ENCODE peak calls at places on chromosomes 13 and 19, in six cellular contexts. G, E, Y, I, R and Z are unnamed samples.

GRCh38 chr19:37928527-37929286 is 21.7 kb downstream of the SIPA1L3 start:
- DNase-seq in G (no peak), E (no peak), Y (no peak), I (no peak), R (no peak), Z (peak)

GRCh38 chr19:16433986-16434385 is 37.8 kb downstream of the EPS15L1 start:
- DNase-seq in G (no peak), E (no peak), Y (no peak), I (no peak), R (no peak), Z (no peak)

GRCh38 chr19:7494416-7495098 is 5.7 kb upstream of the PEX11G start:
- DNase-seq in G (no peak), E (peak), Y (peak), I (peak), R (no peak), Z (no peak)

GRCh38 chr13:67635754-67636153 is 405.6 kb upstream of the PCDH9 start:
- DNase-seq in G (no peak), E (no peak), Y (no peak), I (no peak), R (no peak), Z (no peak)

GRCh38 chr13:72151241-72151640 is 284.2 kb upstream of the DACH1 start:
- DNase-seq in G (peak), E (no peak), Y (no peak), I (no peak), R (no peak), Z (no peak)

GRCh38 chr13:108834193-108834592 is 204.8 kb downstream of the MYO16 start:
- DNase-seq in G (peak), E (peak), Y (no peak), I (no peak), R (no peak), Z (no peak)

GRCh38 chr13:92745233-92745632 is 481.4 kb upstream of the GPC6 start:
- DNase-seq in G (peak), E (peak), Y (no peak), I (no peak), R (no peak), Z (no peak)

GRCh38 chr13:83452292-83452950 is 429.9 kb downstream of the SLITRK1 start:
- DNase-seq in G (no peak), E (no peak), Y (no peak), I (no peak), R (no peak), Z (no peak)

GRCh38 chr19:47253467-47253881 is 2.9 kb upstream of the CCDC9 start:
- DNase-seq in G (peak), E (peak), Y (no peak), I (no peak), R (no peak), Z (no peak)

GRCh38 chr13:44471686-44472085 is 98.1 kb downstream of the SERP2 start:
- DNase-seq in G (peak), E (peak), Y (no peak), I (no peak), R (no peak), Z (no peak)

GRCh38 chr19:49912965-49913685 is 15.9 kb upstream of the ATF5 start:
- DNase-seq in G (no peak), E (no peak), Y (peak), I (no peak), R (no peak), Z (no peak)